ENCODE peak calls at places on chromosome 15, in seven cellular contexts. O is fibroblast of mammary gland; I is endothelial cell; P is brain microvascular endothelial cell; T is neural progenitor cell; A is CD4-positive, alpha-beta T cell; B is GM20000. W is an unnamed sample.

GRCh38 chr15:99103279-99103678 is 1.6 kb upstream of the SYNM start:
- DNase-seq in O (no peak), I (no peak), P (no peak), T (no peak), A (no peak), B (no peak), W (no peak)

GRCh38 chr15:38362355-38362754 is 91.6 kb upstream of the FAM98B start:
- DNase-seq in O (no peak), I (no peak), P (no peak), T (no peak), A (no peak), B (no peak), W (no peak)

GRCh38 chr15:71512281-71513016 is 297.9 kb upstream of the NR2E3 start:
- DNase-seq in O (no peak), I (no peak), P (no peak), T (no peak), A (no peak), B (no peak), W (no peak)

GRCh38 chr15:101139986-101140696 is 111.7 kb downstream of the CHSY1 start:
- DNase-seq in O (no peak), I (no peak), P (no peak), T (no peak), A (no peak), B (no peak), W (no peak)

GRCh38 chr15:39417766-39418165 is 163.1 kb upstream of the THBS1 start:
- DNase-seq in O (no peak), I (no peak), P (no peak), T (no peak), A (no peak), B (no peak), W (no peak)

GRCh38 chr15:88401972-88402656 is 65.1 kb downstream of the MRPL46 start:
- DNase-seq in O (no peak), I (no peak), P (no peak), T (peak; percentile 68), A (no peak), B (no peak), W (no peak)

GRCh38 chr15:30859091-30859874 is 44.4 kb upstream of the FAN1 start:
- DNase-seq in O (peak; percentile 33), I (peak; percentile 14), P (peak; percentile 65), T (peak; percentile 49), A (no peak), B (peak; percentile 30), W (no peak)

GRCh38 chr15:94677202-94677790 is 445.9 kb downstream of the MCTP2 start:
- DNase-seq in O (no peak), I (no peak), P (no peak), T (no peak), A (no peak), B (no peak), W (no peak)

GRCh38 chr15:86001200-86001599 is 78.5 kb upstream of the AGBL1 start:
- DNase-seq in O (no peak), I (no peak), P (no peak), T (peak; percentile 9), A (no peak), B (no peak), W (no peak)

GRCh38 chr15:52737720-52738119 is 52.4 kb downstream of the ONECUT1 start:
- DNase-seq in O (peak; percentile 52), I (no peak), P (no peak), T (no peak), A (no peak), B (no peak), W (no peak)

GRCh38 chr15:87755226-87755625 is 501.3 kb downstream of the NTRK3 start:
- DNase-seq in O (no peak), I (no peak), P (no peak), T (no peak), A (no peak), B (no peak), W (no peak)

GRCh38 chr15:82146990-82147461 is 101.2 kb upstream of the MEX3B start:
- DNase-seq in O (peak; percentile 89), I (no peak), P (peak; percentile 90), T (no peak), A (no peak), B (no peak), W (no peak)

GRCh38 chr15:85730001-85730820 is 64.5 kb downstream of the KLHL25 start:
- DNase-seq in O (peak; percentile 77), I (peak; percentile 36), P (peak; percentile 56), T (peak; percentile 78), A (no peak), B (peak; percentile 71), W (no peak)

GRCh38 chr15:40445411-40446055 is 4.8 kb downstream of the BAHD1 start:
- DNase-seq in O (peak; percentile 67), I (no peak), P (no peak), T (no peak), A (no peak), B (no peak), W (no peak)

GRCh38 chr15:74336061-74337005 is 31.1 kb downstream of the CYP11A1 start:
- DNase-seq in O (peak; percentile 70), I (no peak), P (no peak), T (no peak), A (no peak), B (no peak), W (no peak)

GRCh38 chr15:75163150-75163564 is 38.5 kb upstream of the C15orf39 start:
- DNase-seq in O (no peak), I (no peak), P (no peak), T (no peak), A (no peak), B (no peak), W (no peak)

GRCh38 chr15:82572311-82572710 is 32.1 kb upstream of the RPS17 start:
- DNase-seq in O (peak; percentile 13), I (no peak), P (no peak), T (no peak), A (no peak), B (no peak), W (no peak)

GRCh38 chr15:69893086-69893485 is 204.6 kb downstream of the TLE3 start:
- DNase-seq in O (no peak), I (no peak), P (no peak), T (no peak), A (no peak), B (no peak), W (no peak)

GRCh38 chr15:92902723-92903587 is 2.8 kb downstream of the CHD2 start:
- DNase-seq in O (peak; percentile 50), I (no peak), P (no peak), T (no peak), A (no peak), B (no peak), W (no peak)

GRCh38 chr15:101029971-101030661 is 111.0 kb downstream of the LRRK1 start:
- DNase-seq in O (no peak), I (no peak), P (no peak), T (no peak), A (no peak), B (no peak), W (no peak)

GRCh38 chr15:55279746-55280351 is 9.8 kb downstream of the RAB27A start:
- DNase-seq in O (peak; percentile 98), I (no peak), P (peak; percentile 92), T (no peak), A (no peak), B (peak; percentile 58), W (no peak)

GRCh38 chr15:78711638-78712037 is 70.6 kb upstream of the CHRNB4 start:
- DNase-seq in O (no peak), I (no peak), P (no peak), T (no peak), A (no peak), B (no peak), W (no peak)
- TF ChIP-seq CTCF in O (no peak), I (no peak), P (no peak), T (no peak), A (no peak), B (no peak), W (no peak)

GRCh38 chr15:58014040-58014439 is 51.5 kb downstream of the ALDH1A2 start:
- DNase-seq in O (no peak), I (no peak), P (no peak), T (no peak), A (no peak), B (no peak), W (no peak)
- TF ChIP-seq CTCF in O (no peak), I (no peak), P (no peak), T (no peak), A (no peak), B (no peak), W (no peak)

DNA sequence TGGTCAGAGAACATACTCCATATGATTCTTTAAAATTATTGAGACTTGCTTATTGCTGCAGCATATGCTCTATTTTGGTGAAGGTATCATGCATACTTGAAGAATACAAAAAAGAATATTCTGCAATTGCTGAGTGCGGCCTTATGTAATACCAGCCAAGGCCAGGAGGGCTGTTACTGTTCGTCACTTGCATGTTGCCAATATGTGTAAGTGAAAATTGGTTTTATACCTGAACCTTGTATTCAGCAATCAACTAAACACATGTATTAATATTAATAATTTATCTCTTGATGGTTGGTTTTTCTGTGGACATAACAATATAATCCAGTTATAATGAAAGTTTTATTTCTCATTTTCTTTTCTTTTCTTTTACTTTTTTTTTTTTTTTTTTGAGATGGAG is 13.9 kb upstream of the GABRA5 start:
- DNase-seq in O (no peak), I (no peak), P (no peak), T (no peak), A (no peak), B (no peak), W (no peak)
- TF ChIP-seq CTCF in O (no peak), I (peak; percentile 36), P (no peak), T (no peak), A (no peak), B (no peak), W (peak; percentile 38)

GRCh38 chr15:33313491-33313890 is 2.7 kb downstream of the RYR3 start:
- DNase-seq in O (no peak), I (no peak), P (no peak), T (no peak), A (no peak), B (no peak), W (no peak)

GRCh38 chr15:33311312-33311971 is 675 bp downstream of the RYR3 start:
- DNase-seq in O (no peak), I (peak; percentile 19), P (no peak), T (peak; percentile 67), A (no peak), B (no peak), W (peak; percentile 13)

GRCh38 chr15:33314115-33314514 is 3.3 kb downstream of the RYR3 start:
- DNase-seq in O (no peak), I (no peak), P (no peak), T (no peak), A (no peak), B (no peak), W (no peak)

GRCh38 chr15:33310481-33311311 is at the start of gene RYR3:
- DNase-seq in O (peak; percentile 16), I (peak; percentile 50), P (peak; percentile 7), T (peak; percentile 84), A (no peak), B (no peak), W (peak; percentile 22)

DNA sequence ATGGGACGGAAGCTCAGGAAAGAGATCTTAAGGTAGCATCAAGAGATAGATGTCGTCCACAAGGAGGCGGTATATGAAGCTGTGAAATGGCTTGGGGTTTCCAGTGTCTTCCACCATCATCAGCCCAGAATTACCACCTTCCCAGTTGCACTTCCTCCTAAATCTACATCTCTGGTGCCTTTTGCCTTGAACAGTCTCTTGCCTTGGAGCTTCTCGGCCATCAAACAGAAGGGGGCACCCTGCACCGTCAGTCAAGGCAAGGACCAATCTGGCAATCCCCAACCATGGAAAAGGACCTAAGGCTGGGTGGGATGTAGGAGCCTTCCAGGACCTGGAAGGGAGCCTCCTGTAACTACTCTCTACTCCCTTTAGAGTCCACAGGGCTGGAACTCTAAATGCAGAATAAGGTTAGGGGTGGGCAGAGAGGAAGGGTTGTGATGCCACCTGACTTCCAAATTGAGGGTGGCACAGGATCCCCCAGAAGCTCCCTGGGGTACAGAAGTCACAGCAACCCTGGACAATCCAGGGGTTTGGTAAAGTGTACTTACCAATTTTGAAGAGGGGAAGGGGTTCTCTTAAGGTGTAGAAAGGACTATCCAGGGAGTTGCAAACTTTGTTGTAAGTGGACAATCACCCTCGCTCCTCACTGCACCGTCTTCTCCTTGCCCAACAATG is 1.0 kb upstream of the RYR3 start:
- DNase-seq in O (peak; percentile 25), I (peak; percentile 49), P (no peak), T (peak; percentile 64), A (no peak), B (peak; percentile 62), W (peak; percentile 11)
- TF ChIP-seq CTCF in O (peak; percentile 18), I (no peak), P (peak; percentile 60), T (peak; percentile 57), A (no peak), B (no peak), W (peak; percentile 53)

W was measured in progenitor cell of endocrine pancreas.